ENCODE peak calls at places on chromosome 12, in seven cellular contexts. One of them, this sample, is unnamed.

GRCh38 chr12:42448841-42449240 is 122.9 kb downstream of the PPHLN1 start:
- DNase-seq in hepatocyte: no peak
- DNase-seq in neural progenitor cell: no peak
- DNase-seq in IMR-90: peak
- DNase-seq in ovary: no peak
- DNase-seq in brain microvascular endothelial cell: no peak
- DNase-seq in AG04450: no peak
- DNase-seq in this sample: peak

GRCh38 chr12:11500861-11501230 is 105.5 kb upstream of the PRB2 start:
- DNase-seq in ovary: no peak
- DNase-seq in neural progenitor cell: no peak
- DNase-seq in hepatocyte: no peak
- DNase-seq in AG04450: no peak
- DNase-seq in IMR-90: no peak
- DNase-seq in brain microvascular endothelial cell: no peak
- DNase-seq in this sample: no peak

GRCh38 chr12:93889516-93890202 is 212.5 kb downstream of the CRADD start:
- DNase-seq in neural progenitor cell: no peak
- DNase-seq in brain microvascular endothelial cell: no peak
- DNase-seq in IMR-90: peak
- DNase-seq in AG04450: no peak
- DNase-seq in ovary: no peak
- DNase-seq in hepatocyte: no peak
- DNase-seq in this sample: no peak

GRCh38 chr12:34605510-34605887 is 583.2 kb downstream of the ALG10 start:
- DNase-seq in IMR-90: no peak
- DNase-seq in AG04450: no peak
- DNase-seq in ovary: no peak
- DNase-seq in neural progenitor cell: no peak
- DNase-seq in hepatocyte: no peak
- DNase-seq in brain microvascular endothelial cell: no peak
- DNase-seq in this sample: no peak

GRCh38 chr12:11486623-11487444 is 91.5 kb upstream of the PRB2 start:
- DNase-seq in AG04450: peak
- DNase-seq in neural progenitor cell: peak
- DNase-seq in brain microvascular endothelial cell: peak
- DNase-seq in IMR-90: peak
- DNase-seq in hepatocyte: peak
- DNase-seq in ovary: peak
- DNase-seq in this sample: peak

GRCh38 chr12:15444523-15444922 is 122.2 kb downstream of the PTPRO start:
- DNase-seq in hepatocyte: no peak
- DNase-seq in brain microvascular endothelial cell: no peak
- DNase-seq in IMR-90: no peak
- DNase-seq in AG04450: no peak
- DNase-seq in ovary: no peak
- DNase-seq in neural progenitor cell: no peak
- DNase-seq in this sample: no peak

GRCh38 chr12:99097170-99097569 is 452.1 kb downstream of the APAF1 start:
- DNase-seq in neural progenitor cell: no peak
- DNase-seq in IMR-90: no peak
- DNase-seq in ovary: no peak
- DNase-seq in AG04450: no peak
- DNase-seq in hepatocyte: no peak
- DNase-seq in brain microvascular endothelial cell: no peak
- DNase-seq in this sample: no peak

GRCh38 chr12:131690320-131690719 is 20.6 kb upstream of the SFSWAP start:
- DNase-seq in brain microvascular endothelial cell: no peak
- DNase-seq in hepatocyte: no peak
- DNase-seq in ovary: no peak
- DNase-seq in AG04450: no peak
- DNase-seq in neural progenitor cell: no peak
- DNase-seq in IMR-90: no peak
- DNase-seq in this sample: no peak

GRCh38 chr12:58889557-58889956 is 30.7 kb downstream of the LRIG3 start:
- DNase-seq in IMR-90: no peak
- DNase-seq in ovary: no peak
- DNase-seq in neural progenitor cell: no peak
- DNase-seq in AG04450: no peak
- DNase-seq in brain microvascular endothelial cell: no peak
- DNase-seq in hepatocyte: no peak
- DNase-seq in this sample: no peak

GRCh38 chr12:29030006-29030405 is 119.1 kb upstream of the FAR2 start:
- DNase-seq in brain microvascular endothelial cell: no peak
- DNase-seq in ovary: no peak
- DNase-seq in hepatocyte: no peak
- DNase-seq in IMR-90: no peak
- DNase-seq in neural progenitor cell: no peak
- DNase-seq in AG04450: no peak
- DNase-seq in this sample: no peak

GRCh38 chr12:1517734-1518485 is 76.5 kb downstream of the FBXL14 start:
- DNase-seq in hepatocyte: no peak
- DNase-seq in neural progenitor cell: no peak
- DNase-seq in brain microvascular endothelial cell: no peak
- DNase-seq in ovary: no peak
- DNase-seq in AG04450: no peak
- DNase-seq in IMR-90: no peak
- DNase-seq in this sample: no peak

GRCh38 chr12:31456562-31456961 is 130.6 kb upstream of the SINHCAF start:
- DNase-seq in brain microvascular endothelial cell: no peak
- DNase-seq in ovary: no peak
- DNase-seq in neural progenitor cell: no peak
- DNase-seq in AG04450: no peak
- DNase-seq in IMR-90: no peak
- DNase-seq in hepatocyte: no peak
- DNase-seq in this sample: no peak

GRCh38 chr12:80189241-80189640 is 89.9 kb downstream of the OTOGL start:
- DNase-seq in IMR-90: peak
- DNase-seq in hepatocyte: no peak
- DNase-seq in ovary: no peak
- DNase-seq in AG04450: peak
- DNase-seq in brain microvascular endothelial cell: peak
- DNase-seq in neural progenitor cell: no peak
- DNase-seq in this sample: peak

GRCh38 chr12:75724913-75725312 is 213.5 kb upstream of the KRR1 start:
- DNase-seq in AG04450: peak
- DNase-seq in IMR-90: peak
- DNase-seq in hepatocyte: peak
- DNase-seq in neural progenitor cell: no peak
- DNase-seq in ovary: no peak
- DNase-seq in brain microvascular endothelial cell: peak
- DNase-seq in this sample: peak

GRCh38 chr12:121933522-121934317 is 15.3 kb downstream of the CFAP251 start:
- DNase-seq in IMR-90: peak
- DNase-seq in ovary: no peak
- DNase-seq in AG04450: no peak
- DNase-seq in neural progenitor cell: peak
- DNase-seq in hepatocyte: peak
- DNase-seq in brain microvascular endothelial cell: peak
- DNase-seq in this sample: peak
- TF ChIP-seq CTCF in IMR-90: no peak
- TF ChIP-seq CTCF in ovary: no peak
- TF ChIP-seq CTCF in AG04450: peak
- TF ChIP-seq CTCF in neural progenitor cell: no peak
- TF ChIP-seq CTCF in hepatocyte: no peak
- TF ChIP-seq CTCF in brain microvascular endothelial cell: peak
- TF ChIP-seq CTCF in this sample: peak

GRCh38 chr12:48980389-48980952 is 2.3 kb downstream of the WNT1 start:
- DNase-seq in brain microvascular endothelial cell: no peak
- DNase-seq in AG04450: no peak
- DNase-seq in ovary: no peak
- DNase-seq in neural progenitor cell: peak
- DNase-seq in hepatocyte: peak
- DNase-seq in IMR-90: no peak
- DNase-seq in this sample: no peak

GRCh38 chr12:48981757-48982157 is 3.6 kb downstream of the WNT1 start:
- DNase-seq in brain microvascular endothelial cell: no peak
- DNase-seq in ovary: no peak
- DNase-seq in hepatocyte: no peak
- DNase-seq in AG04450: no peak
- DNase-seq in neural progenitor cell: no peak
- DNase-seq in IMR-90: no peak
- DNase-seq in this sample: no peak

GRCh38 chr12:48979602-48980388 is 1.7 kb downstream of the WNT1 start:
- DNase-seq in ovary: peak
- DNase-seq in IMR-90: no peak
- DNase-seq in neural progenitor cell: peak
- DNase-seq in brain microvascular endothelial cell: no peak
- DNase-seq in AG04450: no peak
- DNase-seq in hepatocyte: no peak
- DNase-seq in this sample: no peak

GRCh38 chr12:48982397-48983080 is 4.4 kb downstream of the WNT1 start:
- DNase-seq in AG04450: no peak
- DNase-seq in hepatocyte: no peak
- DNase-seq in neural progenitor cell: no peak
- DNase-seq in ovary: no peak
- DNase-seq in IMR-90: no peak
- DNase-seq in brain microvascular endothelial cell: no peak
- DNase-seq in this sample: no peak

DNA sequence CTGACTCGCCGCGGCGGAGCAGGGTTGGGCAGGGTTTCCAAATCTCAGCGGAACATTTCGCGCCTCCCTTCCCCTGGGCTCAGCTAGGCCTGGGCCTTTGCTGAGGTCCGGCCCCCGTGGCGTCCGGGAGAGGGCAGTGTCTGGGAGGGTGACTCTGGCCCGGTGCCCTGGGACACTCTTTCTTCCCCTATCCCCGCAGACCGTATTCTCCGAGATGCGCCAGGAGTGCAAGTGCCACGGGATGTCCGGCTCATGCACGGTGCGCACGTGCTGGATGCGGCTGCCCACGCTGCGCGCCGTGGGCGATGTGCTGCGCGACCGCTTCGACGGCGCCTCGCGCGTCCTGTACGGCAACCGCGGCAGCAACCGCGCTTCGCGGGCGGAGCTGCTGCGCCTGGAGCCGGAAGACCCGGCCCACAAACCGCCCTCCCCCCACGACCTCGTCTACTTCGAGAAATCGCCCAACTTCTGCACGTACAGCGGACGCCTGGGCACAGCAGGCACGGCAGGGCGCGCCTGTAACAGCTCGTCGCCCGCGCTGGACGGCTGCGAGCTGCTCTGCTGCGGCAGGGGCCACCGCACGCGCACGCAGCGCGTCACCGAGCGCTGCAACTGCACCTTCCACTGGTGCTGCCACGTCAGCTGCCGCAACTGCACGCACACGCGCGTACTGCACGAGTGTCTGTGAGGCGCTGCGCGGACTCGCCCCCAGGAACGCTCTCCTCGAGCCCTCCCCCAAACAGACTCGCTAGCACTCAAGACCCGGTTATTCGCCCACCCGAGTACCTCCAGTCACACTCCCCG is 3.0 kb downstream of the WNT1 start:
- DNase-seq in brain microvascular endothelial cell: no peak
- DNase-seq in IMR-90: peak
- DNase-seq in hepatocyte: no peak
- DNase-seq in neural progenitor cell: peak
- DNase-seq in ovary: no peak
- DNase-seq in AG04450: no peak
- DNase-seq in this sample: no peak
- TF ChIP-seq CTCF in brain microvascular endothelial cell: peak
- TF ChIP-seq CTCF in IMR-90: no peak
- TF ChIP-seq CTCF in hepatocyte: peak
- TF ChIP-seq CTCF in neural progenitor cell: peak
- TF ChIP-seq CTCF in ovary: no peak
- TF ChIP-seq CTCF in AG04450: no peak
- TF ChIP-seq CTCF in this sample: no peak

GRCh38 chr12:81255456-81255855 is 177.6 kb downstream of the ACSS3 start:
- DNase-seq in IMR-90: no peak
- DNase-seq in ovary: no peak
- DNase-seq in neural progenitor cell: no peak
- DNase-seq in hepatocyte: no peak
- DNase-seq in brain microvascular endothelial cell: no peak
- DNase-seq in AG04450: no peak
- DNase-seq in this sample: no peak

GRCh38 chr12:81259360-81259759 is 181.5 kb downstream of the ACSS3 start:
- DNase-seq in brain microvascular endothelial cell: no peak
- DNase-seq in hepatocyte: no peak
- DNase-seq in AG04450: no peak
- DNase-seq in ovary: no peak
- DNase-seq in IMR-90: no peak
- DNase-seq in neural progenitor cell: no peak
- DNase-seq in this sample: no peak

GRCh38 chr12:81261508-81262207 is 183.8 kb downstream of the ACSS3 start:
- DNase-seq in AG04450: no peak
- DNase-seq in brain microvascular endothelial cell: no peak
- DNase-seq in neural progenitor cell: no peak
- DNase-seq in hepatocyte: no peak
- DNase-seq in ovary: no peak
- DNase-seq in IMR-90: no peak
- DNase-seq in this sample: no peak

GRCh38 chr12:81255947-81256346 is 178.1 kb downstream of the ACSS3 start:
- DNase-seq in ovary: no peak
- DNase-seq in AG04450: no peak
- DNase-seq in IMR-90: no peak
- DNase-seq in brain microvascular endothelial cell: no peak
- DNase-seq in neural progenitor cell: no peak
- DNase-seq in hepatocyte: no peak
- DNase-seq in this sample: no peak

GRCh38 chr12:81257952-81258551 is 180.2 kb downstream of the ACSS3 start:
- DNase-seq in ovary: no peak
- DNase-seq in brain microvascular endothelial cell: peak
- DNase-seq in AG04450: peak
- DNase-seq in hepatocyte: peak
- DNase-seq in neural progenitor cell: peak
- DNase-seq in IMR-90: peak
- DNase-seq in this sample: peak
- TF ChIP-seq CTCF in ovary: no peak
- TF ChIP-seq CTCF in brain microvascular endothelial cell: peak
- TF ChIP-seq CTCF in AG04450: peak
- TF ChIP-seq CTCF in hepatocyte: peak
- TF ChIP-seq CTCF in neural progenitor cell: peak
- TF ChIP-seq CTCF in IMR-90: peak
- TF ChIP-seq CTCF in this sample: peak

DNA sequence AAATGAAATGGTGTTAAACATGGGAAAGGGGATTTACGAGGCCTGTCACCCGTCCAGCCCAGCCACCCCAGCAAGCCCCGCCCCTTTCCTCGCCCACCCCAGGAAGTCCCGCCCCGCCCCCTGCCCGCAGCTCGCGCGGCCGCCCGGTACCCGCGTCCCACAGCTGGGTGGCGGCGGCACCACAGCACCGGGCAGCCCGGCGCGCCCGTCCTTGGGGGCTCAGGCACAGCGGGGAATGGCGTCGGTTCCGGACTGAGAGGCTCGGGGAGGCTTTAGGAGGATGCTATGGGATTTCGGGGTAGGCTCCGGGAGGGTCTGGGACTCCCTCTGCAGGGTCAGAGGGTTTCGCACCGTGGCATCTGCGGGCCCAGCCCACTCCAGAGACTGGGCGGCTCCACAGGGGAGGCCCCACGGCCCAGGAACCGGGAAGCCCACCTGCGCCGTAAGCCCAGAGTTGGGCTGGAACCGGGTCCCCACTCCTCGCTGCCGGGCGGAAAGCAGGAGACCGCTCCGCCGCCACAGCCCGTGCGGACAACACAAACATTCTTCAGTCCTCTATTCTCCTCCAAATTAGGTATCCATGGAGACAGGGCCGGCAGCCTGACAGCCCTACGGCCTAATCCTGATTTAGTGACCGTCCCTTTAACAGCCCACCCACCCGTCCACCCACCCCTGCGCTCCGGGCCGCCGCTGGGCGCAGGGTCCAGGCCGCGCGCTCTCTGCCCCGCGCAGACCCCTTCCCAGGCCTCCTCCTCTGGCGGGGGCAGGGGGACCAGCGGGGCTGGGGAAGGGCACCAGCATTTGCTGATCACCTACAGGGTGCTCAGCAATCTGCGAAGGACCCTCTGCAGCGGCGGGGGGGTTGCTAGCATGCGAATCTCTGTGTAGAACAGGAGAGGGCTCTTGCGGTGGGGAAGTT is 1.3 kb downstream of the FIGNL2 start:
- DNase-seq in neural progenitor cell: peak
- DNase-seq in ovary: peak
- DNase-seq in IMR-90: no peak
- DNase-seq in brain microvascular endothelial cell: no peak
- DNase-seq in AG04450: no peak
- DNase-seq in hepatocyte: peak
- DNase-seq in this sample: no peak
- TF ChIP-seq CTCF in neural progenitor cell: no peak
- TF ChIP-seq CTCF in ovary: no peak
- TF ChIP-seq CTCF in IMR-90: no peak
- TF ChIP-seq CTCF in brain microvascular endothelial cell: no peak
- TF ChIP-seq CTCF in AG04450: no peak
- TF ChIP-seq CTCF in hepatocyte: no peak
- TF ChIP-seq CTCF in this sample: no peak